ENCODE peak calls at places on chromosomes 3 and 15, in four cellular contexts. E, V, W and Y are unnamed samples.

GRCh38 chr3:34351857-34352545 is 553.6 kb downstream of the PDCD6IP start:
- DNase-seq in V (no peak), E (no peak), W (no peak), Y (no peak)

GRCh38 chr15:67839358-67839928 is 402 bp downstream of the RNU6-1 start:
- DNase-seq in V (no peak), E (no peak), W (no peak), Y (no peak)

GRCh38 chr15:92803852-92804609 is 96.1 kb upstream of the CHD2 start:
- DNase-seq in W (peak; percentile 17), E (no peak), V (peak; percentile 100), Y (peak; percentile 100)

GRCh38 chr3:169146866-169147245 is 516.7 kb downstream of the MECOM start:
- DNase-seq in W (no peak), E (no peak), V (no peak), Y (no peak)

GRCh38 chr3:104909721-104910120 is 457.0 kb upstream of the ALCAM start:
- DNase-seq in E (no peak), W (no peak), V (no peak), Y (no peak)

GRCh38 chr3:107592073-107592472 is 69.3 kb downstream of the BBX start:
- DNase-seq in W (no peak), E (no peak), V (no peak), Y (no peak)

GRCh38 chr3:105686324-105686897 is 182.4 kb downstream of the CBLB start:
- DNase-seq in E (no peak), V (no peak), W (no peak), Y (peak; percentile 2)

GRCh38 chr3:43497905-43498365 is 123.9 kb downstream of the ANO10 start:
- DNase-seq in W (no peak), E (no peak), V (no peak), Y (no peak)

GRCh38 chr3:102451556-102451955 is 16.7 kb downstream of the ZPLD1 start:
- DNase-seq in W (no peak), E (no peak), V (no peak), Y (no peak)

GRCh38 chr3:51966486-51966885 is 768 bp downstream of the PCBP4 start:
- DNase-seq in V (no peak), E (no peak), W (no peak), Y (no peak)

GRCh38 chr3:130838898-130839572 is 54.8 kb upstream of the ATP2C1 start:
- DNase-seq in E (no peak), V (no peak), W (no peak), Y (no peak)

GRCh38 chr3:36524560-36524959 is 144.3 kb downstream of the STAC start:
- DNase-seq in V (no peak), W (no peak), E (no peak), Y (no peak)

GRCh38 chr3:18372786-18373405 is 52.2 kb downstream of the SATB1 start:
- DNase-seq in W (no peak), V (no peak), E (no peak), Y (no peak)

GRCh38 chr3:264394-265156 is 68.0 kb downstream of the CHL1 start:
- DNase-seq in V (peak; percentile 88), E (no peak), W (no peak), Y (peak; percentile 93)

GRCh38 chr3:159897331-159898075 is 91.1 kb upstream of the IL12A start:
- DNase-seq in W (no peak), E (no peak), V (no peak), Y (no peak)

GRCh38 chr3:190710723-190711122 is 151.8 kb downstream of the GMNC start:
- DNase-seq in E (no peak), V (no peak), W (no peak), Y (no peak)

GRCh38 chr15:83127547-83128150 is 20.2 kb downstream of the TM6SF1 start:
- DNase-seq in W (no peak), E (no peak), V (no peak), Y (no peak)

GRCh38 chr3:30672959-30673358 is 66.6 kb downstream of the TGFBR2 start:
- DNase-seq in E (no peak), V (no peak), W (no peak), Y (no peak)

GRCh38 chr3:186287723-186288122 is 74.3 kb downstream of the DGKG start:
- DNase-seq in V (no peak), W (no peak), E (no peak), Y (peak; percentile 44)

GRCh38 chr15:88681610-88682221 is 42.9 kb downstream of the ISG20 start:
- DNase-seq in W (no peak), E (no peak), V (no peak), Y (no peak)

GRCh38 chr3:143037867-143038266 is 36.5 kb downstream of the U2SURP start:
- DNase-seq in V (no peak), W (no peak), E (no peak), Y (no peak)

GRCh38 chr3:188051801-188052228 is 102.1 kb upstream of the LPP start:
- DNase-seq in E (no peak), W (no peak), V (no peak), Y (no peak)

GRCh38 chr15:100276519-100276918 is 65.3 kb downstream of the ADAMTS17 start:
- DNase-seq in W (no peak), E (no peak), V (no peak), Y (no peak)

GRCh38 chr3:13125092-13126015 is 52.1 kb upstream of the IQSEC1 start:
- DNase-seq in E (peak; percentile 23), V (no peak), W (no peak), Y (no peak)

GRCh38 chr3:64441861-64442260 is 216.6 kb upstream of the PRICKLE2 start:
- DNase-seq in V (no peak), W (no peak), E (no peak), Y (no peak)
- H3K27me3 ChIP-seq in V (no peaks in the 10 kb centered on the region), W (peaks cover 6% of the 10 kb centered on the region), E (no peaks in the 10 kb centered on the region), Y (no peaks in the 10 kb centered on the region)

GRCh38 chr3:73924063-73924462 is 299.3 kb upstream of the PDZRN3 start:
- DNase-seq in E (no peak), V (no peak), W (no peak), Y (no peak)
- H3K4me3 ChIP-seq in E (no peak overlapping the region), V (no peak overlapping the region), W (no peak overlapping the region), Y (no peak overlapping the region)

GRCh38 chr3:123352134-123352554 is 96.7 kb downstream of the ADCY5 start:
- DNase-seq in E (no peak), W (no peak), V (no peak), Y (no peak)

GRCh38 chr3:123350971-123351370 is 97.9 kb downstream of the ADCY5 start:
- DNase-seq in E (no peak), W (no peak), V (no peak), Y (no peak)

GRCh38 chr3:123353227-123353851 is 95.6 kb downstream of the ADCY5 start:
- DNase-seq in V (no peak), E (no peak), W (no peak), Y (no peak)

GRCh38 chr3:123349566-123350450 is 99.1 kb downstream of the ADCY5 start:
- DNase-seq in V (no peak), W (no peak), E (no peak), Y (no peak)

GRCh38 chr3:123351396-123351945 is 97.4 kb downstream of the ADCY5 start:
- DNase-seq in W (no peak), V (no peak), E (no peak), Y (no peak)
- H3K27me3 ChIP-seq in W (peaks cover 4% of the 10 kb centered on the region), V (peaks cover 44% of the 10 kb centered on the region), E (peaks cover 7% of the 10 kb centered on the region), Y (peaks cover 40% of the 10 kb centered on the region)

GRCh38 chr15:40872791-40873526 is 1.1 kb downstream of the RHOV start:
- DNase-seq in V (no peak), W (no peak), E (no peak), Y (no peak)
- H3K4me3 ChIP-seq in V (no peak overlapping the region), W (no peak overlapping the region), E (peak overlapping the region; percentile 65), Y (no peak overlapping the region)

DNA sequence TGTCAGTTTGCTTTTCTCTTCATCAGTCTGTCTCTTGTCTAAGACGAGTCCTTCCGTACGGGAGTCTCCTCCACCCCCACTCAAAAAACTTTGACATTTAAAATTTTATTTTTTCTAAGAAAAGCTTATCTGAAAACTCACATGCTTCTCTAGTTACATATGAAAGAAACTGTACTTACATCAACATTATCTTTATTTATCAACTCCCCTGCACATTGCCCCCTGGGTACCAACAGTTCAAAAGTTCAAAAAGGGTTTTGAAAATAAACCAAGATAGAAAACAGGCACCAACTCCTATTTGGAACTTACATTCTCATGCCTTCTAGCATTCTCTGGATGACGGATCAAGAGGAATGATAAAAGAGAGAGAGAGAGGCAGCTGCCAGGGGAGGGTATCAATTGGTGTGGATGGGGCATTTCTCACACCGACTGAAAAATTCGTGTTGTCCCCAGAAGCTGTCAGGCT is 182.5 kb downstream of the FOXP1 start:
- DNase-seq in E (no peak), V (no peak), W (no peak), Y (no peak)
- H3K27me3 ChIP-seq in E (no peaks in the 10 kb centered on the region), V (no peaks in the 10 kb centered on the region), W (no peaks in the 10 kb centered on the region), Y (no peaks in the 10 kb centered on the region)

GRCh38 chr3:158093526-158093925 is 12.7 kb downstream of the SHOX2 start:
- DNase-seq in V (no peak), E (no peak), W (no peak), Y (no peak)

GRCh38 chr3:158095302-158095997 is 10.8 kb downstream of the SHOX2 start:
- DNase-seq in W (no peak), E (no peak), V (no peak), Y (no peak)

GRCh38 chr3:158094235-158094916 is 11.8 kb downstream of the SHOX2 start:
- DNase-seq in E (no peak), W (no peak), V (no peak), Y (no peak)

GRCh38 chr3:158097141-158097540 is 9.1 kb downstream of the SHOX2 start:
- DNase-seq in E (no peak), W (no peak), V (no peak), Y (no peak)

DNA sequence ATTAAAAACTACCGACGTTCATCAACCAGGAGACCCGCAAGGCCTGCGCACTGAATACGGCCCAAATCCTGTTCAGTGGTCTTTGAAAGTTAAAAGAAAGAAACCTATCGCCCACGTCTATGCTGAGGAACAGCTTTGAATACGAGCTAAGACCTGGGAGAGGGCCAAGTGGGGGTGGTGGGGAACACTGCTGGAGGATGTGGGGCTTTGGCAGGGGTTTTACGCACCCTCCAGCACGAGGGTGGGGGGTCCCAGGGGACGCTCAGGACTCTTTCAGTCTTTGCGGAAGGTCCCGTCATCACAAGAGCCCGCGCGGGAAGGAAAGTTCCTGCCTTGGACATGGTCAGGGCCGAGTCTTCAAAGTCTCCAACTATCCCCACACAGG is 11.3 kb downstream of the SHOX2 start:
- DNase-seq in W (no peak), E (no peak), V (no peak), Y (no peak)
- H3K4me3 ChIP-seq in W (no peak overlapping the region), E (no peak overlapping the region), V (no peak overlapping the region), Y (no peak overlapping the region)

DNA sequence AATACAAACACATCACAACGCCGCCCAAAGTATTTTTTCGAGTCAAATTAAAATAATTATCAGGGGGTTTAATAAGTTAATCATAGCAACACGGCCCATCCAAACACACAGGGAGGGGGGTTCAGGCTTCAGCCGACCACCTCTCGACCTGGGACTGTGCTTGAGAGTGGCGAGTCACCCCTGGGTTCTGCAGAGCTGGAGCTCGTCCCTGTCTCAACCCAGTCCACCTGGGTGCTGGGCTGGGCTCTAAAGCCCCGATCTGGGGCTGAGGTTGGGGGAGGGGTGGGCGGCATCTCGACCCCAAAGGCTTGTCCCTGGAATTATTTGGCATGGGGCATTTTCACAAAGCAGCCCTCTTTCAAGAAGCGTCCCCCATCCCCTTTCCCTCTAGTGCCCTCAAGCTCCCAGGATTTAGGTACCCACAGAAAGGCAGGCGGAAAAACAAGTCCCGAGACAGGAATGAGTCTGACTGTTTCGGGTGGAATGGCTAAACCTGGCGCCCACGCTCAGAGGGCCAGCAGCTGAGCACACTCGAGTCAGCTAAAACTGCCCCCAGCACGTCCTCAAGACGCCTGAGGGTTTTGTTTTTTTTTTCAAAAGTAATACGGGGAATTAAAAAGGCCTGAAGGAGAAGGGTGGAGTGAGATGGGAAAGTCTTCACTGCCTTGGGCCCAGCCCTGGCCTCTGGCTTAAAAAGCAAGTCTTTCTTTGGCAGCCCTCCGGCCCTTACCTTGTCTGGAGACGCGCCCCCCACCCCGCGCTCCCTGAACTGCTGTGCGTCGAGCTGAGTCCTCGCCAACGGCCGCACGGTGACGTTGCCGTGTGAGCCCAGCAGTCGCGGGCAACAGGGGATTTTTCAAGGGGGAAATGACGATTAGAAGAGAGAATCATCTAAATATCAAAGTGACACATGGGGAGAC is 32.5 kb downstream of the NR2F2 start:
- DNase-seq in V (no peak), E (no peak), W (no peak), Y (no peak)
- H3K27me3 ChIP-seq in V (peaks cover 3% of the 10 kb centered on the region), E (peaks cover 48% of the 10 kb centered on the region), W (peaks cover 39% of the 10 kb centered on the region), Y (peaks cover 20% of the 10 kb centered on the region)